ENCODE peak calls at places on chromosomes 2 and 18, in four cellular contexts. M, F, D and T are unnamed samples.
A peak's percentile ranks its signal among the peaks of the same experiment; 100 is the strongest.

GRCh38 chr2:70958759-70959158 is 19.7 kb upstream of the ANKRD53 start:
- DNase-seq in M (no peak), D (no peak), F (no peak), T (no peak)

GRCh38 chr18:77146249-77147080 is 13.9 kb upstream of the MBP start:
- DNase-seq in D (no peak), F (no peak), M (no peak), T (no peak)

GRCh38 chr2:181258761-181259160 is 198.4 kb upstream of the ITGA4 start:
- DNase-seq in D (no peak), F (no peak), M (no peak), T (no peak)

GRCh38 chr18:50611529-50611941 is 51.6 kb downstream of the MAPK4 start:
- DNase-seq in F (no peak), M (no peak), D (no peak), T (no peak)

GRCh38 chr18:35721431-35722081 is 140.0 kb downstream of the GALNT1 start:
- DNase-seq in F (no peak), M (no peak), D (no peak), T (no peak)

GRCh38 chr2:167733750-167734149 is 513.6 kb downstream of the STK39 start:
- DNase-seq in M (no peak), F (no peak), D (no peak), T (no peak)

GRCh38 chr2:228401065-228401912 is 219.8 kb upstream of the SPHKAP start:
- DNase-seq in F (peak; percentile 0), D (no peak), M (no peak), T (no peak)

GRCh38 chr2:162938387-162938786 is 99.8 kb upstream of the KCNH7 start:
- DNase-seq in D (no peak), F (no peak), M (no peak), T (no peak)

GRCh38 chr2:236636714-236637485 is 67.3 kb downstream of the ACKR3 start:
- DNase-seq in M (no peak), D (no peak), F (no peak), T (no peak)

GRCh38 chr18:35407871-35408481 is 30.8 kb upstream of the ZNF396 start:
- DNase-seq in D (no peak), M (no peak), F (peak; percentile 85), T (peak; percentile 55)

GRCh38 chr2:232132179-232132578 is 170.7 kb downstream of the DIS3L2 start:
- DNase-seq in F (no peak), M (no peak), D (no peak), T (no peak)

GRCh38 chr2:18125279-18125678 is 246.8 kb downstream of the KCNS3 start:
- DNase-seq in D (no peak), M (no peak), F (no peak), T (no peak)

GRCh38 chr2:232781765-232782164 is 5.4 kb upstream of the KCNJ13 start:
- DNase-seq in F (no peak), D (peak; percentile 55), M (no peak), T (no peak)

GRCh38 chr2:76998713-76999112 is 523.5 kb downstream of the LRRTM4 start:
- DNase-seq in M (no peak), F (no peak), D (no peak), T (no peak)

GRCh38 chr2:105271393-105272045 is 30.0 kb downstream of the GPR45 start:
- DNase-seq in F (no peak), M (no peak), D (no peak), T (no peak)
- TF ChIP-seq POLR2AphosphoS5 in F (no peak), M (no peak), D (no peak), T (no peak)

DNA sequence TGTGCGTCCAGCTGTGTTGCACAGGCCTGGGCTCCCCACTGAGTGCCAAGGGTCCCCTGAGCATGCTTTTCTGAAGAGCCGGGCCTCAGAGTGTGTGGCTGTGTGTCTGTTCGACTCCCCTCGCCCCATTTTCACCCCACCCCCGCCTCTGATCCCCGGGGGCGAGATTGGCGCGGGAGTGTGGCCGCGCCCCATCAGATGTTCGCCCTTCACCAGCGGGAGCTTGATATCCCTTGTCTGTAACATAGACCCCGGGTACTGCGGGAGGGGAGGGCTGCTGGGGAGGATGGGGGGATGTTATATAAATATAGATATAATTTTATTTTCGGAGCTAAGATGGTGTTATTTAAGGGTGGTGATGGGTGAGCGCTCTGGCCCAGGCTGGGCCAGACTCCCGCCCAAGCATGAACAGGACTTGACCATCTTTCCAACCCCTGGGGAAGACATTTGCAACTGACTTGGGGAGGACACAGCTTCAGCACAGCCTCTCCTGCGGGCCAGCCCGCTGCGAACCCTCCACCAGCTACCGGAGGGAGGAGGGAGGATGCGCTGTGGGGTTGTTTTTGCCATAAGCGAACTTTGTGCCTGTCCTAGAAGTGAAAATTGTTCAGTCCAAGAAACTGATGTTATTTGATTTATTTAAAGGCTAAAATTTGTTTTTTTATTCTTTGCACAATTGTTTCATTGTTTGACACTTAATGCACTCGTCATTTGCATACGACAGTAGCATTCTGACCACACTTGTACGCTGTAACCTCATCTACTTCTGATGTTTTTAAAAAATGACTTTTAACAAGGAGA is 1.6 kb downstream of the RHOB start:
- DNase-seq in F (no peak), D (no peak), M (no peak), T (no peak)
- TF ChIP-seq SPI1 in F (no peak), D (no peak), M (no peak), T (no peak)

DNA sequence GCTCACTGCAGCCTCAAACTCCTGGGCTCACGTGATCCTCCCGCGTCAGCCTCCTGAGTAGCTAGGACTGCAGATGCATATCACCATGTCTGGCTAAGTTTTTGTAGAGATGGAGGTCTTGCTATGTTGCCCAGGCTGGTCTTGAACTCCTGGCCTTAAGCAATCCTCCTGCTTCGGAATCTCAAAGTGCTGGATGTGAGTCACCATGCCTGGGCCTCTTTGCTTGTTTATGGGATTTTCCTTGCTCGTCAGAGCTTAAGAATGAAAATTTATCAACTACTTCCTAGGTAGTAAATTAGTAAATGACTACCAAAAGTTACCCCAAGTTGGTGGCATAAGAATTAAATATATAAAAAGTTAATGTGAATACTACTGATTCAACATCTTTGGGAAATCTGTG is 51.0 kb downstream of the ACTR3 start:
- DNase-seq in M (no peak), D (no peak), F (no peak), T (no peak)
- TF ChIP-seq POLR2AphosphoS5 in M (no peak), D (peak; percentile 53), F (no peak), T (no peak)

GRCh38 chr2:225355788-225356187 is 43.7 kb upstream of the NYAP2 start:
- DNase-seq in F (no peak), M (no peak), D (no peak), T (no peak)
- TF ChIP-seq SPI1 in F (no peak), M (no peak), D (no peak), T (no peak)

GRCh38 chr2:136994793-136995192 is 229.4 kb downstream of the THSD7B start:
- DNase-seq in D (no peak), F (no peak), M (no peak), T (no peak)

GRCh38 chr2:136985044-136985443 is 219.7 kb downstream of the THSD7B start:
- DNase-seq in M (no peak), F (no peak), D (no peak), T (no peak)

GRCh38 chr2:136986605-136987221 is 221.4 kb downstream of the THSD7B start:
- DNase-seq in D (no peak), M (no peak), F (no peak), T (no peak)

GRCh38 chr2:136990316-136990715 is 225.0 kb downstream of the THSD7B start:
- DNase-seq in D (no peak), F (no peak), M (no peak), T (no peak)
- TF ChIP-seq POLR2AphosphoS5 in D (no peak), F (no peak), M (no peak), T (no peak)

GRCh38 chr2:129055242-129055641 is 736.6 kb upstream of the HS6ST1 start:
- DNase-seq in D (no peak), M (no peak), F (no peak), T (no peak)

GRCh38 chr2:129056959-129057317 is 738.3 kb upstream of the HS6ST1 start:
- DNase-seq in D (no peak), F (no peak), M (no peak), T (no peak)

GRCh38 chr2:129055829-129056228 is 737.2 kb upstream of the HS6ST1 start:
- DNase-seq in F (no peak), D (no peak), M (no peak), T (no peak)

GRCh38 chr2:129058981-129059380 is 740.3 kb upstream of the HS6ST1 start:
- DNase-seq in M (no peak), F (no peak), D (no peak), T (no peak)

DNA sequence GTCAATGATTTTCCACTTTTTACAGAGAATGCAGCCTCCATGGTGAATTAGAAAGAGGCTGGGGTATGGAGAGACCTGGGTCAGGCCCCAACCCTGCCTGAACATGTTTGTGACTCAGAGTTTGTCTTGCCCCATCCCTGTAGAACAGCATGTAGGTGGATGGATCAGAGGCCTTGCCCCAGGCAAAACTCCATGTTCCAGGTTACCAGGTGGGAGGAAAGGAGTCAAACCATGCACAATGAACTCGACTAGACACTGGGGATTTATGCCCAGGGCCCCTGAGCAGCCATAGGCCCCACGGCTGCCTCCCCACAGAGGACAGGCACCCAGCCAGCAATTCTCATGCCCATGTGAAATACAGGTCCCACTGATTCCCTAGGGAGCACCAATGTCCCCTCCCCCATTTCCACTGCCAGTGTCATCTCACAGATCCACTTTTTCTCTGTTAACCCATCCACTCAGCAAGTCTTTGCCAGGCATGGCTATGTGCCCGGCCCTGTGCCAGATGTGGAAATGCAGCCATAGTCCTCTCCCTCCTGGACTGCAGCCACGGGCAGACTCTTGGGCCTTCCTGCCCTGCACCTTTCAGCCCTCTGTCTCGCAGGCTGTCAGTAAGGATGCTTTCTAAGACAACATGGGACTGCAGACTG is 737.8 kb upstream of the HS6ST1 start:
- DNase-seq in D (no peak), M (no peak), F (no peak), T (no peak)
- TF ChIP-seq SPI1 in D (no peak), M (no peak), F (no peak), T (no peak)

DNA sequence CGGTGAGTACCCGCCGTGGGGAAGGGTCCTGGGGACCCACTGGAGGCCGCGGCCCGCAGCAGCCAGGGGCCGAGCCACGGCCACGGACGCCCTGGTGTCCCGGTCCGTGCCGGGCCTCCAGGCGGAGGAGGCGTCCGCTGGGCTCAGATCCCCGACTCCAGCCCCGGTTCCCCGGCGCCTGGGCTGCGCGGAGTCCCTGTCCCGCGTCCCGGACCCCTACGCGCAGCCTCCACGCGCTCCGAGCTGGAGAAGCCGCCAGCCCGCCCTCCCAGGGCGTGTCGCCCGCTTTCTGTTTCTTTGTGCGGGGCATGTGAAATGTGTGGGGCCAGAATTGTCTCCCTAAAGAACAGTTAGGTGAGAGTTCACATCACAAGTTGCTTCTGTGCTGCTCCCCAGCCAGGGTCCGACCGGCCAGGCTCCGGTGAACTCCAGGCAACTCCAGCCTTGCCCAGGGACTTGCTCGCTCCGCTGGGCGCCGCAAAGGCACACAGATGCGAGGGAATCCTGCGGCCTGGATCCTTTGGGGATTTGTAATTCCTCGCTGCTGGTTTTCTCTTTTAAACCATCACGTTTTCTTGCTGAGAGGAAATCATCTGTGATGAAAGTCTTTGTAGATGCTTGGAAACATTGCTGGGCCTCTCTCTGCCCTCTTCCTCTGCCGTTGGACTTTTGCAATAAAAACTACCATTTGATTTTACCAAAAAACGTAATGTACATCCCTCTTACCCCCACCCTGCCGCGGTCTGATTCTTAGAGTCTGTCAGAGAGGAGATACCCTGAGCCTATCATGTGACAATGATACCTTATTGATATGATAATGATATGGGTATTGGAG is 570 bp downstream of the GYPC start:
- DNase-seq in F (peak; percentile 55), M (no peak), D (no peak), T (peak; percentile 66)
- TF ChIP-seq POLR2AphosphoS5 in F (no peak), M (no peak), D (no peak), T (no peak)